ENCODE peak calls at places on chromosome 16, in ten cellular contexts. A is activated B cell treated with CpG ODN at 0.5 μM for 24 hours, M is pancreas, H is IMR-90, F is type B pancreatic cell, O is heart right ventricle, V is A549, Y is AG10803, N is thoracic aorta, U is GM23338. E is an unnamed sample.

GRCh38 chr16:6019490-6019991 is 921.9 kb upstream of the EEF2KMT start:
- DNase-seq in M (no peak), F (peak), V (no peak), U (peak), Y (no peak), N (no peak), H (no peak), A (no peak), O (no peak), E (no peak)

GRCh38 chr16:9061358-9061813 is 30.1 kb upstream of the HAPSTR1 start:
- DNase-seq in M (no peak), Y (no peak), N (no peak), A (no peak), V (no peak), F (no peak), U (no peak), H (peak), O (peak), E (peak)

GRCh38 chr16:89201467-89202377 is 1.4 kb upstream of the SLC22A31 start:
- DNase-seq in Y (peak), A (peak), N (no peak), F (peak), M (peak), H (peak), V (peak), U (peak), O (peak), E (peak)

GRCh38 chr16:83420206-83420760 is 387.5 kb upstream of the HSBP1 start:
- DNase-seq in Y (peak), A (no peak), O (no peak), N (no peak), V (no peak), U (peak), H (peak), F (no peak), M (no peak), E (no peak)

GRCh38 chr16:81846105-81846504 is 67.0 kb downstream of the PLCG2 start:
- DNase-seq in U (no peak), H (no peak), V (peak), A (no peak), M (no peak), Y (no peak), N (no peak), O (no peak), F (no peak), E (no peak)

GRCh38 chr16:88892065-88892464 is 25.6 kb upstream of the PABPN1L start:
- DNase-seq in F (no peak), N (no peak), U (no peak), M (no peak), V (no peak), A (no peak), Y (no peak), O (no peak), H (no peak), E (no peak)

GRCh38 chr16:22008215-22009142 is 568 bp downstream of the MOSMO start:
- DNase-seq in U (peak), Y (no peak), N (no peak), A (peak), V (peak), M (peak), F (peak), H (no peak), O (peak), E (no peak)

GRCh38 chr16:90019543-90020259 is 445 bp upstream of the DBNDD1 start:
- DNase-seq in H (peak), V (peak), N (no peak), O (peak), Y (peak), A (peak), U (peak), F (no peak), M (peak), E (no peak)

GRCh38 chr16:50820225-50820624 is 78.3 kb downstream of the CYLD start:
- DNase-seq in V (no peak), O (no peak), A (no peak), M (no peak), H (no peak), F (no peak), N (no peak), U (no peak), Y (no peak), E (peak)

GRCh38 chr16:67163903-67164558 is 514 bp upstream of the HSF4 start:
- DNase-seq in N (no peak), U (peak), V (no peak), O (no peak), Y (no peak), A (no peak), F (no peak), H (no peak), M (peak), E (no peak)

GRCh38 chr16:5350118-5350517 is 252.5 kb upstream of the EEF2KMT start:
- DNase-seq in M (no peak), Y (no peak), U (peak), O (no peak), F (no peak), V (no peak), A (no peak), N (no peak), H (no peak), E (no peak)

GRCh38 chr16:85640254-85640558 is 27.1 kb downstream of the GSE1 start:
- DNase-seq in N (no peak), H (no peak), V (no peak), A (no peak), U (no peak), F (no peak), Y (no peak), O (no peak), M (no peak), E (no peak)

GRCh38 chr16:2831203-2831602 is 1.1 kb downstream of the ZG16B start:
- DNase-seq in N (no peak), Y (no peak), F (no peak), M (no peak), H (no peak), U (no peak), A (no peak), V (no peak), O (no peak), E (no peak)

GRCh38 chr16:47359478-47359877 is 101.4 kb downstream of the ITFG1 start:
- DNase-seq in Y (no peak), O (no peak), H (no peak), M (no peak), N (no peak), U (no peak), A (no peak), V (no peak), F (no peak), E (no peak)

GRCh38 chr16:51984395-51984794 is 562.5 kb downstream of the TOX3 start:
- DNase-seq in A (no peak), V (no peak), Y (no peak), N (no peak), U (no peak), M (no peak), H (no peak), F (no peak), O (no peak), E (no peak)

GRCh38 chr16:86740817-86741799 is 162.8 kb downstream of the FOXL1 start:
- DNase-seq in U (peak), N (peak), A (no peak), Y (peak), H (peak), O (peak), M (no peak), V (peak), F (no peak), E (no peak)

GRCh38 chr16:77782694-77783093 is 5.7 kb upstream of the VAT1L start:
- DNase-seq in A (no peak), M (no peak), V (peak), N (no peak), H (peak), U (peak), O (no peak), F (no peak), Y (no peak), E (no peak)

GRCh38 chr16:87391324-87391949 is 699 bp upstream of the MAP1LC3B start:
- DNase-seq in Y (peak), N (no peak), H (no peak), M (peak), A (no peak), O (peak), U (peak), F (no peak), V (peak), E (peak)

GRCh38 chr16:83206426-83206825 is 579.7 kb downstream of the CDH13 start:
- DNase-seq in M (no peak), N (no peak), A (no peak), H (no peak), V (no peak), F (no peak), U (no peak), O (no peak), Y (peak), E (no peak)

GRCh38 chr16:85319208-85319983 is 207.1 kb upstream of the CIBAR2 start:
- DNase-seq in F (no peak), H (no peak), N (no peak), U (no peak), O (no peak), Y (no peak), V (no peak), A (no peak), M (no peak), E (no peak)

GRCh38 chr16:10622036-10622921 is 41.9 kb upstream of the EMP2 start:
- DNase-seq in V (no peak), O (peak), F (no peak), Y (no peak), M (no peak), A (no peak), N (no peak), H (no peak), U (peak), E (no peak)

GRCh38 chr16:85360323-85361277 is 248.3 kb upstream of the CIBAR2 start:
- DNase-seq in M (peak), Y (no peak), H (no peak), A (no peak), F (no peak), N (no peak), O (no peak), U (no peak), V (no peak), E (no peak)

GRCh38 chr16:30934827-30935557 is 11.6 kb downstream of the FBXL19 start:
- DNase-seq in Y (peak), A (no peak), V (peak), N (no peak), O (no peak), H (peak), U (peak), F (no peak), M (no peak), E (no peak)

GRCh38 chr16:48347191-48347860 is 37.9 kb downstream of the SIAH1 start:
- DNase-seq in A (no peak), N (no peak), U (no peak), M (no peak), F (no peak), V (no peak), O (no peak), H (no peak), Y (no peak), E (no peak)

GRCh38 chr16:58421029-58421428 is 28.8 kb downstream of the GINS3 start:
- DNase-seq in N (no peak), H (no peak), Y (no peak), A (no peak), U (no peak), V (no peak), F (no peak), O (no peak), M (no peak), E (no peak)

GRCh38 chr16:54422159-54422558 is 135.6 kb upstream of the IRX3 start:
- DNase-seq in V (no peak), M (peak), A (no peak), H (no peak), F (no peak), N (no peak), Y (no peak), O (peak), U (no peak), E (no peak)

DNA sequence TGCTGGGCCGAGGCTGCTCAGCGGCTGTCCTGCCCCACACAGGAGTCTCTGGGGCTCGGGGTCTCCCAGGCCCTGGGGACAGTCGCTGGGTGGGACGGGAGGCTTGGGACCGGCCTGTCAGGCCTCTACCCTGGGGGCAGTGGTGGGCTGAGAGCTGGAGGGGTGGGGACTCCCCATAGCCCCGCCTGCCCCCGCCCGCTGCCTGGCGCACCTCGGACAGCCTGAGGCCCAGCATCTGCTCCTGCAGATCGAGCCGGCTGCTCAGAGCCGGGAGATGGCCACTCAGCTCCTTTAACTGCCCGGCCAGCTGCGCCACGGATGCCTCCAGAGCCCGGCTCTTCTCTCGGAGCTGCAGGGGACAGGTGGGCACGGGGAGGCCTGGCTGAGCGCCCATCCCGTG is 6.7 kb downstream of the PERCC1 start:
- DNase-seq in F (no peak), U (no peak), V (no peak), Y (no peak), M (no peak), N (no peak), H (no peak), A (no peak), O (no peak), E (no peak)
- TF ChIP-seq CTCF in F (no peak), U (no peak), V (no peak), Y (no peak), M (no peak), N (no peak), H (no peak), A (no peak), O (no peak), E (no peak)

GRCh38 chr16:68287276-68288251 is 23.2 kb downstream of the SLC7A6OS start:
- DNase-seq in M (no peak), A (peak), O (peak), F (no peak), N (peak), Y (peak), H (peak), V (peak), U (no peak), E (no peak)
- TF ChIP-seq CTCF in M (no peak), A (no peak), O (no peak), F (no peak), N (peak), Y (no peak), H (no peak), V (no peak), U (no peak), E (no peak)

GRCh38 chr16:75648265-75649076 is 898 bp downstream of the TERF2IP start:
- DNase-seq in U (peak), H (peak), V (peak), Y (peak), M (peak), O (peak), A (peak), F (peak), N (peak), E (peak)
- TF ChIP-seq CTCF in U (no peak), H (no peak), V (no peak), Y (no peak), M (no peak), O (no peak), A (no peak), F (no peak), N (no peak), E (no peak)

GRCh38 chr16:35906440-35906839 is 2447.0 kb downstream of the TP53TG3F start:
- DNase-seq in O (no peak), F (no peak), A (no peak), M (no peak), N (no peak), H (no peak), V (no peak), Y (no peak), U (no peak), E (no peak)

GRCh38 chr16:35910409-35910808 is 2451.0 kb downstream of the TP53TG3F start:
- DNase-seq in N (no peak), Y (no peak), H (no peak), M (no peak), V (no peak), F (no peak), A (no peak), O (no peak), U (no peak), E (no peak)

GRCh38 chr16:35908152-35908551 is 2448.7 kb downstream of the TP53TG3F start:
- DNase-seq in U (no peak), F (peak), M (no peak), H (no peak), V (no peak), Y (no peak), N (no peak), O (no peak), A (no peak), E (no peak)

GRCh38 chr16:35909351-35909954 is 2450.0 kb downstream of the TP53TG3F start:
- DNase-seq in Y (no peak), M (no peak), A (no peak), H (no peak), O (no peak), V (no peak), U (no peak), N (no peak), F (no peak), E (no peak)

GRCh38 chr16:35908942-35909341 is 2449.5 kb downstream of the TP53TG3F start:
- DNase-seq in V (peak), N (no peak), U (peak), F (no peak), Y (no peak), H (no peak), M (no peak), A (no peak), O (no peak), E (no peak)
- TF ChIP-seq CTCF in V (no peak), N (no peak), U (peak), F (no peak), Y (no peak), H (no peak), M (no peak), A (no peak), O (no peak), E (no peak)

DNA sequence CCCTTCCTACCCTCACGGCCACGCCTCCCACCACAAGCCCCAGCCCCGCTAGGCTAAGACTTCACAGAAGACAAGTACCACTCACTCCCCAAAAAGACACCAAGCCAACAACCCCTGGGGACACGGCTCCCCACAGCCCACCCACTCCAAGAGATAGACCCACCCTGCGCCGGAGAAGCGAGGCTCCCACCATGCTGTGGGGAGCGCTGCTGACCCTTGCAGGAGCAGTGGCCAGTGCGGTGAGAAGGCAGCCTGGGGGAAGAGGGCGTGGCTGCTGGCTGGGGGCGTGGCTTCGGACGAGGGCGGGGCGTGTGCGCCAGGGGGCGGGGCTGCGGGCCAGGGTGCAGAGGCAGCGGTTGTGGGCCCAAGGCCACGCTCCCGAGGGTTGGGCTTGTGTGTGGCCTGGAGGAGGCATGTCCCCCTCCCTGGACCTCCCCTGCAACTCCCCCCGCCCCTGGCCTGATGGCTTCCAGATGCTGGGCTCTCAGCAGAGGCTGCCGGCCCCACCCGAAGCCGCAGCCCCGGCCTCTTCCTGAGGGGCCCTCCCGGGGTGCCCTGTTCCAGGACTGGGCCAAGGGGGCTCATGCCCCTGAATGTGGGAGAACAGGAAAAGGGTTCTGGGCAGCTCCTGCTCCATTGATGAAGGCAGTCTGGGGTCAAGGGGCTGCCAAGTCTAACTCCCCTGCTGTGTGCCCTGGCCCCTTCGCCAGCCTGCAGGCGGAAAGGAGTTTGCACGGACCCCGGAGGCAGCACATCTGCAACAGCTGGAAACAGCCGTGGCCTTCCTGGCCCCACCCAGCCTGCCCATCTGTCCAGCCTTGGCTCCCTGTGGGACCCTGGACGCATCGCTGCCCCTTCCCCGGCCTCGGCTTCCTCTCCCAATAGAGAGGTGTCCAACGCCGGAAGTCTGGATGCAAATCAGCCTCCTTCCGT is 9.1 kb downstream of the TFAP4 start:
- DNase-seq in M (peak), O (peak), F (peak), A (no peak), Y (peak), N (no peak), U (peak), H (peak), V (peak), E (no peak)
- TF ChIP-seq CTCF in M (no peak), O (no peak), F (no peak), A (no peak), Y (no peak), N (no peak), U (no peak), H (peak), V (no peak), E (no peak)

GRCh38 chr16:56275801-56276200 is 84.5 kb downstream of the GNAO1 start:
- DNase-seq in V (no peak), N (no peak), U (no peak), F (no peak), M (no peak), Y (no peak), A (no peak), H (no peak), O (no peak), E (no peak)

GRCh38 chr16:56278196-56278855 is 87.0 kb downstream of the GNAO1 start:
- DNase-seq in M (no peak), U (no peak), A (no peak), O (no peak), Y (no peak), N (no peak), F (no peak), V (no peak), H (no peak), E (peak)

GRCh38 chr16:56275076-56275475 is 83.8 kb downstream of the GNAO1 start:
- DNase-seq in H (peak), F (no peak), V (no peak), O (no peak), Y (peak), A (no peak), U (no peak), M (no peak), N (no peak), E (no peak)

GRCh38 chr16:56279132-56279531 is 87.8 kb downstream of the GNAO1 start:
- DNase-seq in N (no peak), H (no peak), M (no peak), U (no peak), O (no peak), Y (no peak), A (no peak), V (no peak), F (no peak), E (peak)

GRCh38 chr16:56277040-56277439 is 85.8 kb downstream of the GNAO1 start:
- DNase-seq in A (no peak), Y (no peak), F (no peak), V (peak), M (no peak), H (no peak), U (peak), O (no peak), N (no peak), E (peak)
- TF ChIP-seq CTCF in A (no peak), Y (peak), F (peak), V (no peak), M (no peak), H (no peak), U (peak), O (no peak), N (no peak), E (no peak)

GRCh38 chr16:57145046-57145963 is 40.5 kb downstream of the PSME3IP1 start:
- DNase-seq in V (no peak), O (no peak), U (no peak), H (no peak), N (no peak), F (no peak), M (no peak), A (no peak), Y (no peak), E (no peak)

GRCh38 chr16:57147381-57148191 is 38.3 kb downstream of the PSME3IP1 start:
- DNase-seq in U (peak), F (no peak), O (no peak), H (peak), M (no peak), N (no peak), V (no peak), Y (peak), A (no peak), E (no peak)

GRCh38 chr16:57148481-57148880 is 37.4 kb downstream of the PSME3IP1 start:
- DNase-seq in V (no peak), N (no peak), F (no peak), Y (no peak), A (no peak), M (no peak), O (no peak), U (no peak), H (no peak), E (no peak)

GRCh38 chr16:57145964-57146647 is 39.7 kb downstream of the PSME3IP1 start:
- DNase-seq in F (no peak), H (no peak), Y (no peak), M (no peak), A (no peak), V (no peak), O (no peak), U (no peak), N (no peak), E (no peak)

GRCh38 chr16:57146735-57147134 is 39.1 kb downstream of the PSME3IP1 start:
- DNase-seq in O (no peak), F (no peak), V (peak), H (no peak), U (peak), A (no peak), N (no peak), M (no peak), Y (no peak), E (no peak)
- TF ChIP-seq CTCF in O (no peak), F (peak), V (no peak), H (peak), U (peak), A (no peak), N (no peak), M (no peak), Y (peak), E (peak)